ENCODE peak calls at places on chromosome 22, in four cellular contexts. U is A549, X is H1, V is HCT116. P is an unnamed sample.

GRCh38 chr22:23833017-23833795 is 5.6 kb downstream of the DERL3 start:
- DNase-seq in V (no peak), X (no peak), U (no peak), P (no peak)

GRCh38 chr22:24216541-24217209 is 28.2 kb downstream of the GGT5 start:
- DNase-seq in X (no peak), V (no peak), U (no peak), P (no peak)

GRCh38 chr22:20459862-20460261 is 22.2 kb upstream of the SCARF2 start:
- DNase-seq in X (no peak), V (no peak), U (no peak), P (no peak)

GRCh38 chr22:23119492-23120414 is 22.0 kb downstream of the RSPH14 start:
- DNase-seq in X (no peak), U (no peak), V (no peak), P (peak; percentile 80)

GRCh38 chr22:20566420-20567260 is 59.2 kb downstream of the MED15 start:
- DNase-seq in X (no peak), U (no peak), V (no peak), P (no peak)

GRCh38 chr22:19477321-19478085 is 1.5 kb downstream of the UFD1 start:
- DNase-seq in U (no peak), V (no peak), X (no peak), P (no peak)

GRCh38 chr22:27801616-27802388 is at the start of gene MN1:
- DNase-seq in U (peak; percentile 65), X (peak; percentile 87), V (no peak), P (no peak)

GRCh38 chr22:20569059-20570058 is 61.9 kb downstream of the MED15 start:
- DNase-seq in V (peak; percentile 78), X (no peak), U (peak; percentile 87), P (no peak)

GRCh38 chr22:20089226-20089976 is 9.4 kb downstream of the DGCR8 start:
- DNase-seq in X (no peak), U (no peak), V (no peak), P (no peak)

GRCh38 chr22:43587574-43587973 is 175.8 kb downstream of the MPPED1 start:
- DNase-seq in X (no peak), V (no peak), U (no peak), P (no peak)

GRCh38 chr22:24270556-24271405 is at the start of gene SPECC1L:
- DNase-seq in X (peak; percentile 97), U (peak; percentile 71), V (peak; percentile 84), P (peak; percentile 94)

GRCh38 chr22:37284807-37285355 is 2.6 kb downstream of the CYTH4 start:
- DNase-seq in V (no peak), U (no peak), X (no peak), P (no peak)

GRCh38 chr22:42711895-42712837 is 8.5 kb downstream of the A4GALT start:
- DNase-seq in X (no peak), U (no peak), V (no peak), P (no peak)

GRCh38 chr22:26732284-26732683 is 74.9 kb downstream of the MIAT start:
- DNase-seq in X (no peak), U (no peak), V (no peak), P (no peak)

GRCh38 chr22:17423616-17424015 is 54.4 kb downstream of the CECR2 start:
- DNase-seq in V (no peak), U (no peak), X (no peak), P (no peak)

GRCh38 chr22:26471522-26471921 is 12.1 kb downstream of the HPS4 start:
- DNase-seq in U (peak; percentile 57), V (peak; percentile 47), X (no peak), P (no peak)

GRCh38 chr22:17035246-17035645 is 27.2 kb upstream of the GAB4 start:
- DNase-seq in X (no peak), V (no peak), U (no peak), P (no peak)

GRCh38 chr22:24134090-24134846 is 47.0 kb upstream of the SUSD2 start:
- DNase-seq in X (no peak), V (no peak), U (no peak), P (no peak)

GRCh38 chr22:28345304-28345703 is 334.3 kb downstream of the TTC28 start:
- DNase-seq in U (no peak), V (no peak), X (no peak), P (no peak)

GRCh38 chr22:36238348-36239149 is 778 bp downstream of the APOL2 start:
- DNase-seq in X (no peak), V (no peak), U (no peak), P (peak; percentile 48)

GRCh38 chr22:42490244-42490832 is 29.3 kb downstream of the RRP7A start:
- DNase-seq in X (no peak), V (no peak), U (no peak), P (no peak)

GRCh38 chr22:23242473-23243001 is 62.2 kb downstream of the BCR start:
- DNase-seq in V (no peak), U (no peak), X (peak; percentile 82), P (peak; percentile 85)

GRCh38 chr22:23305321-23305910 is 125.1 kb downstream of the BCR start:
- DNase-seq in U (no peak), V (no peak), X (no peak), P (no peak)

GRCh38 chr22:22945195-22945594 is 57.6 kb downstream of the IGLL5 start:
- DNase-seq in X (no peak), V (no peak), U (no peak), P (no peak)

GRCh38 chr22:17283423-17283822 is 64.2 kb upstream of the ADA2 start:
- DNase-seq in U (no peak), X (no peak), V (no peak), P (no peak)

GRCh38 chr22:20438678-20439492 is 1.3 kb upstream of the SCARF2 start:
- DNase-seq in U (no peak), X (no peak), V (no peak), P (peak; percentile 88)

GRCh38 chr22:23248583-23248982 is 68.3 kb downstream of the BCR start:
- DNase-seq in V (no peak), U (no peak), X (no peak), P (peak; percentile 83)

GRCh38 chr22:26610983-26611382 is 6.8 kb downstream of the CRYBB1 start:
- DNase-seq in V (no peak), X (no peak), U (no peak), P (no peak)

GRCh38 chr22:19063581-19064353 is 58.4 kb downstream of the DGCR2 start:
- DNase-seq in X (no peak), U (no peak), V (no peak), P (no peak)

GRCh38 chr22:35443790-35444684 is 44.1 kb downstream of the MCM5 start:
- DNase-seq in U (no peak), V (no peak), X (no peak), P (no peak)

GRCh38 chr22:35777335-35777975 is 59.8 kb downstream of the APOL5 start:
- DNase-seq in X (no peak), V (no peak), U (no peak), P (no peak)

GRCh38 chr22:25969286-25969685 is 200.0 kb upstream of the SEZ6L start:
- DNase-seq in X (no peak), V (no peak), U (no peak), P (no peak)

GRCh38 chr22:34395370-34395769 is 475.1 kb upstream of the LARGE1 start:
- DNase-seq in U (no peak), V (no peak), X (no peak), P (no peak)

GRCh38 chr22:43213066-43213465 is 26.1 kb upstream of the TTLL12 start:
- DNase-seq in V (no peak), X (peak; percentile 63), U (no peak), P (peak; percentile 51)

GRCh38 chr22:48491451-48491941 is 1336.2 kb downstream of the BRD1 start:
- DNase-seq in U (peak; percentile 30), V (no peak), X (no peak), P (no peak)

GRCh38 chr22:48489551-48490512 is 1337.8 kb downstream of the BRD1 start:
- DNase-seq in U (peak; percentile 23), X (peak; percentile 62), V (no peak), P (no peak)

GRCh38 chr22:48488611-48489456 is 1338.8 kb downstream of the BRD1 start:
- DNase-seq in U (no peak), X (peak; percentile 79), V (no peak), P (no peak)

GRCh38 chr22:48492371-48493320 is 1335.0 kb downstream of the BRD1 start:
- DNase-seq in V (peak; percentile 48), X (peak; percentile 70), U (peak; percentile 78), P (peak; percentile 72)

DNA sequence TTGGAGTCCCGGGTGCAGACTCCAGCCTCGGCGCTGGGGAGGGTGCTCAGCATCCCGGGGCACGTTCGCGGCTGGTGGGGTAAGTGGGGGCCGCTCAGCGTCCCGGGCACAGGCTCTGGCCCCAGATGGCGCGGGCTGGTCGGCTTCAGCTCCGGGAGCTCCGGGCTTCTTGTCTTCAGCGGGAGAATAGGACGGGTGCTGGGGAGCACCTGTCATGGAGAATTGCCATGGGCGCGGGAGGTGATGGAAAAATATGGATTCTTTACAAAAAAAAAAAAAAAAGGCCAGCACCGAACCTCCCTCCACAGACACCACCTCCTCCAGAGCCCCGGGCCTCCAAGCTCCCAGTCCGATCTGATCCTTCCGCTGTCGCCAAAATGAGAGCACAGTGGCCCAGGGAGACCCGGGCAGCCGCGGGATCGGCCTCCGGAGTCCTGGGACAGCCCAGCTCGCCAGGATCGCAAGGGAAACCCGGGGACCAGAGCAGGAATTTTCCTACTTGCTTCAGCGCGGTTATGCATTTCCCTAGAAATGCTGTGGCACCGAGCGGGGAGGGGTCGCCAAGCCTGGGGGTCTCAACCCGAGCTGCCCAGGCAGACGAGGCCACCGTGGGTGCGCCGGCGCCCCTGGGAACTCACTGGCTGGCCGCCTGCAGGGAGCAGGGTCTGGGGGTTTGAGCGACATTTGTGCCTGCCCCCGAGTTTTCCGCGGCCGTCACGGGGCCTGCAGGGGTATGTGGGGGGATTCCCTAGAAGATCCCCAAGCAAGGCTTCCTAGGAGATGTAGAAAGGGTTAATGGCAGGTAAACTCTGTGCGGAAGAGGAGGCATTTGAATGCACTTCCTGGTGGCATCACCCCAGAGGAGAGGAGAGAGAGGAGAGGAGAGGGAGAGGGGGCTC is 1336.9 kb downstream of the BRD1 start:
- DNase-seq in U (peak; percentile 19), V (no peak), X (no peak), P (no peak)
- TF ChIP-seq MAX in U (no peak), V (no peak), X (no peak), P (no peak)

GRCh38 chr22:45090364-45090960 is 73.3 kb upstream of the NUP50 start:
- DNase-seq in V (no peak), X (no peak), U (no peak), P (no peak)
- TF ChIP-seq CEBPB in V (no peak), X (no peak), U (no peak), P (no peak)

DNA sequence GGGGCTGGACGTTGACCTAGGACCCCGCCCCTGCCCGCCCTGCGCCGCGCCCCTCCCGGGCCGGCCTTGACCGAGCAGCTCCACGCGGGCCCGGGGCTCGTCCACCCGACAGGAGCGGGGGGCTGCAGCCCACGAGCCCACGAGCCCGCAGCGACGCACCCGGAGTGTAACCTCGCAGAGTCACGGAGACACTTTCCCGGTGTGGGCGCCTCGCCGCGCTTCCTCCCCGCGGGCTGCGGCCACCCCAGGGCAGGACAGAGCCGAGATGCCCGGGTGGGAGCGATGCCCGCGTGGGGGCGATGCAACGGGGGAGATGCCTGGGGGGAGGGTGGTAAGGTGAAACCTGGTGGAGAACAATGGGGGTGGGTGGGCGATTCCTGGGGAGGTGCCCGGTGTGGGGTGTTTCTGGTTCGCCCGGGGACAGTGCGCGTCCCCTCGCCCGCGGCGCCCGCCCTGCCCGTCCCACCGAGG is 4.9 kb upstream of the ZBED4 start:
- DNase-seq in X (no peak), V (no peak), U (no peak), P (no peak)
- TF ChIP-seq MAX in X (no peak), V (no peak), U (no peak), P (no peak)

DNA sequence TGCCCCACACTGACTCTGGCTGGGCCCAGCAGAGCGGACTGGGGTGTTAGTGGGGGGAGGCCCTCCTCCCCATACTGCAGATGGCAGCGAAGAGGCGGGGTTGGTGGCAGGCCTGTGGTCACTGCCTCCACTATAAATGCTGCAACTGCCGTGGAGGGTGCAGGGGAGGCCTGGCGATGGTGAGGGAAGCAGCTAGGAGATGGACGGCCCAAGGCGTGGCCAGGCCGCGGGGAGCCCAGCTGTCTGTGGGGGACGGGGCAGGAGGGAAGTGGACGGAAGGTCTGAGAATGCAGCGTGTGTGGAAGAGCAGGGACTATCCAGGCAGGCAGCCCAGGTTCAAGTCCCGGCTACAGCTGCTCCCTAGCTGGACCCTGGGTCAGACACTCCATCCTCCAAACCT is 18.3 kb downstream of the DNAL4 start:
- DNase-seq in V (no peak), U (no peak), X (no peak), P (no peak)
- TF ChIP-seq CEBPB in V (no peak), U (no peak), X (no peak), P (no peak)

P was measured in K562.